ENCODE peak calls at places on chromosomes 16 and 17, in six cellular contexts. A, T, X, V, D and N are unnamed samples.

GRCh38 chr16:50038756-50039529 is 13.9 kb downstream of the CNEP1R1 start:
- DNase-seq in A (no peak), T (peak; percentile 65), X (no peak), V (peak; percentile 64), D (no peak), N (peak; percentile 13)

GRCh38 chr16:72723781-72724180 is 324.1 kb downstream of the ZFHX3 start:
- DNase-seq in A (no peak), T (no peak), X (no peak), V (no peak), D (no peak), N (no peak)

GRCh38 chr16:47553853-47554564 is 92.9 kb downstream of the PHKB start:
- DNase-seq in A (no peak), T (no peak), X (no peak), V (no peak), D (no peak), N (no peak)

GRCh38 chr17:43543300-43543699 is 2.8 kb downstream of the ETV4 start:
- DNase-seq in A (no peak), T (no peak), X (no peak), V (no peak), D (no peak), N (no peak)

GRCh38 chr17:40515491-40516041 is 14.1 kb upstream of the TNS4 start:
- DNase-seq in A (no peak), T (peak; percentile 88), X (peak; percentile 25), V (no peak), D (no peak), N (no peak)

GRCh38 chr16:85902366-85903155 is 3.6 kb downstream of the IRF8 start:
- DNase-seq in A (no peak), T (peak; percentile 75), X (peak; percentile 51), V (no peak), D (no peak), N (peak; percentile 65)

GRCh38 chr16:10878328-10878643 is 1.3 kb downstream of the CIITA start:
- DNase-seq in A (no peak), T (no peak), X (no peak), V (no peak), D (no peak), N (peak; percentile 62)

GRCh38 chr17:77464988-77465357 is 324.2 kb downstream of the SEC14L1 start:
- DNase-seq in A (no peak), T (no peak), X (no peak), V (no peak), D (no peak), N (no peak)

GRCh38 chr16:85729907-85730465 is 20.9 kb downstream of the C16orf74 start:
- DNase-seq in A (no peak), T (no peak), X (no peak), V (no peak), D (no peak), N (no peak)

GRCh38 chr17:13337864-13338371 is 263.8 kb downstream of the HS3ST3A1 start:
- DNase-seq in A (no peak), T (peak; percentile 71), X (no peak), V (peak; percentile 63), D (no peak), N (no peak)

DNA sequence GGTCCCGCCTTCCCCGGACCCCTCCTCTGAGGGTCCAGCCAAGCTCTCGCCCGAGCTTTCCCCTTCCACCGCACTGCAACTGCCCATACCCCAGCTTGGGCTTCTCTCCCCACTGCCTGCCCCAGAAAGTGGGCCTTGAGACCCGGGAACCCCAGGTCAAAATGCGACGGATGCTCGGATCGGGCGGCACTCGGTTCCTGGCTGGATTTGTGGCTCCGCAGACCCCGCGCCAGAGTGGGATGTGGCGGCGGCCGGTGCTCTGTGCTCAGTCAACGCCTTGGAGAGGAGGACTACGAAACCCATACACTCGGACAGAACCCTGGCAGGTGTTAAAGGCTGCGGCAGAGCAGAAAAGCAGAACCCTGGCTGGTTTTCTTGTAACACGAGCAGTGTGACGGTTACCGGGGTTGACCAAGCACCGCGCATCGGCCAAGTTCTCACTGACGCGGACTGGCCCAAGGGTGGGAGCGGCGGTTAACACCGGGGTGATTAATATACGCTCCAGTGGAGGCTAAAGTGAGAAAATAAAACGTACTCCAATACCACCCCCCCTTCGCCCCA is 885 bp upstream of the SLFN13 start:
- DNase-seq in A (no peak), T (peak; percentile 61), X (peak; percentile 81), V (no peak), D (no peak), N (peak; percentile 61)
- H3K4me3 ChIP-seq in A (no peak overlapping the region), T (no peak overlapping the region), X (peak overlapping the region; percentile 27), V (no peak overlapping the region), D (peak overlapping the region; percentile 82), N (peak overlapping the region; percentile 66)

DNA sequence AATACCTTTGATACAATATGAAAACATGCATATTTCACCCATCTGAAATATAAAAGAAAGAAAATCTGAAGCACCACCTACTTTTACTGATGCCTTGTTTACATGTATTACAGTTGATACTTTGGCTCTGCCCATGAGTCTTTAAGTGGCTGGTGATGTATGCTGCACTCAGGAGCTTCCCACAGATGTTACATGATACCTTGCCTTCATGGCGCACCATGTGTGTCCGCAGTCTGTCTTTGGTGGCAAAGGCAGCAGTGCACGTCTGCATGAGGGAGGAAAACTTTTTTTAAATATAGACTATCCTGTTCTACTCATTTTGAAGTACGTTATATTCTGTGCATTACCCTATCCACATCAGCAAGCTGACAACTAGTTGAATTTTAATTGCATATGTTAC is 7.5 kb downstream of the VEZF1 start:
- DNase-seq in A (no peak), T (no peak), X (no peak), V (no peak), D (no peak), N (no peak)
- H3K36me3 ChIP-seq in A (peaks cover 20% of the 10 kb centered on the region), T (peaks cover 88% of the 10 kb centered on the region), X (peaks cover 7% of the 10 kb centered on the region), V (peaks cover 2% of the 10 kb centered on the region), D (peaks cover 40% of the 10 kb centered on the region), N (peaks cover 21% of the 10 kb centered on the region)

DNA sequence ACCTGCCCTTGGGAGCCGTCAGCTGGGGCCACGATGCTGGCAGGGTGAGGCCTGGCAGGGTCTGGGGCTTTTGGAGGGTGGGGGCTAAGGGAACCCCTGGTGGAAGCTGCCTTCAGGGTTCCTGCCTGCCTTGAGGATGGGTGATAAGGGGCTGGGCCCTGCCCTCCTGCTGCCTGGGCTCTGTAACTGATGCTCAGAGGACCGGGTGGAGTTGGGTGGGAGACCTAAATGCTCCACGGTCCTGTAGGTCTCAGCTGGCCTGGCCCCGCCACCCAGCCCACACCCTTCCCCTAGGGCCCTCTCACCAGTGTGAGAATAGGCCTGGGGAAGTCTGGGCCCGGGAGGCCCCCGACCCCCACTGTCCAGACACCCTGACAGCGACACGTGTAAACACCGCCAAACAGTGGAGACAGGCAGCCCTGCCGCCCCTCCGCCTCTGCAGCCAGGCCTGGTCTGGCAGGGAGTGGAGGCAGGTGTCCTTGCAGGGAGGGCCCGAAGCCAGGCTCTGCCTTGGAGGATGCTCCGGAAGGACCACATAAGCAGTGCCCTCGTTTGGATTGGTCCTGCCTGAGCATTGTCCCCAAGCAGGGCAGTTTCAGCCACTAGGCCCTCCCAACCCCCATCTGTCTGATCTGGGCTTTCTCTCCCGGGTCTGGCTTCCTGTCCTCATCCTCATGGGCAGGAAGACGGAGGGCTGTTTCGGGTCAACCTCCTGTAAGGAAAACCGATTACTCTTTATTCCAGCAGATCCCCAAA is 6.5 kb upstream of the BAHCC1 start:
- DNase-seq in A (no peak), T (peak; percentile 83), X (no peak), V (no peak), D (no peak), N (peak; percentile 82)
- H3K4me3 ChIP-seq in A (no peak overlapping the region), T (no peak overlapping the region), X (no peak overlapping the region), V (no peak overlapping the region), D (no peak overlapping the region), N (no peak overlapping the region)

GRCh38 chr17:46090871-46091270 is 91.8 kb downstream of the STH start:
- DNase-seq in A (no peak), T (no peak), X (no peak), V (no peak), D (no peak), N (no peak)

GRCh38 chr17:46088595-46088994 is 89.5 kb downstream of the STH start:
- DNase-seq in A (no peak), T (no peak), X (no peak), V (no peak), D (no peak), N (no peak)

GRCh38 chr17:46085522-46085921 is 86.5 kb downstream of the STH start:
- DNase-seq in A (no peak), T (no peak), X (no peak), V (no peak), D (no peak), N (no peak)

GRCh38 chr17:46089389-46089965 is 90.4 kb downstream of the STH start:
- DNase-seq in A (no peak), T (no peak), X (no peak), V (no peak), D (no peak), N (no peak)

GRCh38 chr17:46086821-46087220 is 87.8 kb downstream of the STH start:
- DNase-seq in A (no peak), T (no peak), X (no peak), V (no peak), D (no peak), N (no peak)
- H3K36me3 ChIP-seq in A (no peaks in the 10 kb centered on the region), T (peaks cover 56% of the 10 kb centered on the region), X (no peaks in the 10 kb centered on the region), V (no peaks in the 10 kb centered on the region), D (peaks cover 2% of the 10 kb centered on the region), N (peaks cover 1% of the 10 kb centered on the region)

DNA sequence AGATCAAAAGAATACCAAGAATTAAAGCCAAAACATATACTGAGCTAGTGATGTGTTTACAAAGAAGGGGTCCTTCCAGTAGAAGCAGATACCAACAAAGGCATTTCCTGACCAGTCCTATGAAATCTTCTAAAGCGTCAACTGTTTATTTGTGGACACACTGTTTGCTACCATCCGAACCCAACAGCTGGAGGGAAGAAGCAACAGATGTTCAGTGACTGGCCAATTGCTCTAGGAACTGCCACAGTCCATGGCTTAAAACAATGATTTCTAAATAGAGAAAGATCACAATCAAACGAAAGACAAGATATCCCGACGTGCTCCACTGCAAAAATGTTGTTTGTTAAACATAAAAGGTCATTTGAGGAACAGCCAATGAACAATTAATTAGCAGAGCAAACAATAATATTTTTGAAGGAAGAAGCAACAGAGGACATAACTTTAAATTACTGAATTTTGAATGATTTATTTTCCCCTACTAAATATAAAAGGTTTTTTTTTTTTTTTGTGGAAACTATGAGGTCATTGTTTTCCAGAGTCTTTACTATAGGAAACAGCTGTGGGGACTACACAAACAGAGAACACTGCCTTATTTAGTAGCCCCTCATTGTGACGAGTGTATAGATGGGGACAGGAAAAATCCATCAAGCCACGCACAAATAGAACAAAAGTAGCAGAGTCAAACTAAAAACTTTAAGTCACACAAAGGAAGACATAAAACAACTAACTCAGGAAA is 17.2 kb downstream of the USP31 start:
- DNase-seq in A (no peak), T (no peak), X (no peak), V (no peak), D (no peak), N (no peak)
- H3K4me3 ChIP-seq in A (no peak overlapping the region), T (no peak overlapping the region), X (peak overlapping the region; percentile 18), V (no peak overlapping the region), D (peak overlapping the region; percentile 60), N (no peak overlapping the region)

GRCh38 chr17:61366715-61367413 is 32.8 kb upstream of the TBX2 start:
- DNase-seq in A (no peak), T (peak; percentile 90), X (no peak), V (no peak), D (no peak), N (no peak)
- H3K36me3 ChIP-seq in A (no peaks in the 10 kb centered on the region), T (no peaks in the 10 kb centered on the region), X (no peaks in the 10 kb centered on the region), V (no peaks in the 10 kb centered on the region), D (no peaks in the 10 kb centered on the region), N (no peaks in the 10 kb centered on the region)

DNA sequence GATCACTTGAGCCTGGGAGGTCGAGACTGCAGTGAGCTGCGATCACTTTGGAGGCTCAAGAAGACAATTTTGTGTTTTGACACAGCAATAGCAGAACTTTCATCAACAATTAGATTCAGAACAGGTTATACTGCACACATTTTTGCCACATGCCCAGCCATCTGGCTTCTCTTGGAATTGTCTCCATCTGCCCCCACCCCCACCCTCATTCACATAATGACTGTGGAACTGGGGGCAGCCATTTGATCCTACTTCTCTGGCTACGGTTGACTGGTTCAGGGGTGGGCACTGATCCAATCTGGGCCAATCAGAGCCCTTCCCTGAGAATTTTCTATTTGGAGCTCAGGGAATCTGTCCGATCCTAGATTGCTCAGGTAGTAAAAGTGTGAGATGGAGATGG is 14.0 kb downstream of the TMEM92 start:
- DNase-seq in A (no peak), T (no peak), X (no peak), V (no peak), D (no peak), N (no peak)
- H3K4me3 ChIP-seq in A (no peak overlapping the region), T (no peak overlapping the region), X (no peak overlapping the region), V (no peak overlapping the region), D (peak overlapping the region; percentile 60), N (no peak overlapping the region)